ENCODE peak calls at places on chromosomes 11 and 22, in four cellular contexts. S is WTC11, U is HepG2, M is K562. A is an unnamed sample.

GRCh38 chr11:110376711-110377324 is 52.9 kb upstream of the FDX1 start:
- DNase-seq in S (peak; percentile 22), U (peak; percentile 91), M (peak; percentile 52), A (peak; percentile 78)

GRCh38 chr11:72010529-72011233 is 12.0 kb downstream of the IL18BP start:
- DNase-seq in S (no peak), U (no peak), M (no peak), A (no peak)

GRCh38 chr11:1127664-1128162 is 30.0 kb upstream of the MUC5AC start:
- DNase-seq in S (no peak), U (no peak), M (no peak), A (no peak)

GRCh38 chr11:106281455-106282173 is 204.2 kb downstream of the AASDHPPT start:
- DNase-seq in S (no peak), U (no peak), M (no peak), A (no peak)

GRCh38 chr22:28435271-28435825 is 244.3 kb downstream of the TTC28 start:
- DNase-seq in S (no peak), U (no peak), M (no peak), A (no peak)

GRCh38 chr11:26297179-26297970 is 34.6 kb upstream of the ANO3 start:
- DNase-seq in S (no peak), U (peak; percentile 58), M (peak; percentile 12), A (peak; percentile 35)

GRCh38 chr22:38872831-38873248 is 824 bp upstream of the CBX6 start:
- DNase-seq in S (peak; percentile 66), U (no peak), M (peak; percentile 53), A (peak; percentile 70)

GRCh38 chr11:10294289-10294953 is 402 bp upstream of the SBF2 start:
- DNase-seq in S (peak; percentile 44), U (no peak), M (no peak), A (peak; percentile 45)

GRCh38 chr22:39471421-39472141 is 14.8 kb downstream of the MGAT3 start:
- DNase-seq in S (no peak), U (no peak), M (peak; percentile 40), A (no peak)

GRCh38 chr11:72582206-72583176 is 91.7 kb downstream of the PDE2A start:
- DNase-seq in S (no peak), U (no peak), M (no peak), A (no peak)

GRCh38 chr11:122486793-122487495 is 168.6 kb upstream of the UBASH3B start:
- DNase-seq in S (peak; percentile 56), U (no peak), M (no peak), A (no peak)

GRCh38 chr11:3147257-3147619 is 17.9 kb downstream of the OSBPL5 start:
- DNase-seq in S (no peak), U (no peak), M (no peak), A (no peak)

GRCh38 chr11:45918331-45918941 is 759 bp upstream of the PEX16 start:
- DNase-seq in S (peak; percentile 80), U (peak; percentile 63), M (peak; percentile 91), A (peak; percentile 83)

GRCh38 chr11:115215694-115216615 is 288.3 kb downstream of the CADM1 start:
- DNase-seq in S (peak; percentile 25), U (peak; percentile 16), M (no peak), A (peak; percentile 45)

GRCh38 chr11:61652135-61652534 is 28.1 kb upstream of the DAGLA start:
- DNase-seq in S (no peak), U (no peak), M (no peak), A (no peak)

GRCh38 chr11:128927683-128928336 is 14.9 kb downstream of the TP53AIP1 start:
- DNase-seq in S (no peak), U (no peak), M (no peak), A (no peak)

GRCh38 chr11:112705148-112705547 is 256.1 kb upstream of the NCAM1 start:
- DNase-seq in S (no peak), U (no peak), M (no peak), A (no peak)

GRCh38 chr11:59787816-59788215 is 22.8 kb downstream of the MRPL16 start:
- DNase-seq in S (no peak), U (no peak), M (no peak), A (no peak)

GRCh38 chr22:44488354-44488753 is 9.7 kb downstream of the RTL6 start:
- DNase-seq in S (no peak), U (no peak), M (no peak), A (no peak)

GRCh38 chr11:10564030-10564429 is 4.4 kb downstream of the LYVE1 start:
- DNase-seq in S (no peak), U (no peak), M (no peak), A (no peak)

GRCh38 chr11:102886999-102887398 is 12.2 kb upstream of the MMP12 start:
- DNase-seq in S (no peak), U (no peak), M (no peak), A (no peak)

GRCh38 chr11:79092791-79093313 is 348.0 kb downstream of the TENM4 start:
- DNase-seq in S (no peak), U (no peak), M (no peak), A (no peak)

GRCh38 chr11:13287026-13287425 is 9.4 kb downstream of the BMAL1 start:
- DNase-seq in S (no peak), U (no peak), M (no peak), A (no peak)

GRCh38 chr22:37549704-37550059 is 10.6 kb upstream of the CDC42EP1 start:
- DNase-seq in S (no peak), U (no peak), M (no peak), A (no peak)

GRCh38 chr11:113628912-113629311 is 77.2 kb downstream of the TMPRSS5 start:
- DNase-seq in S (peak; percentile 54), U (no peak), M (no peak), A (no peak)

GRCh38 chr11:126279191-126279590 is 3.7 kb upstream of the TIRAP start:
- DNase-seq in S (no peak), U (no peak), M (no peak), A (no peak)

GRCh38 chr11:62770778-62771143 is 435 bp upstream of the TAF6L start:
- DNase-seq in S (no peak), U (peak; percentile 24), M (peak; percentile 10), A (no peak)

GRCh38 chr11:44780940-44781631 is 54.3 kb downstream of the TSPAN18 start:
- DNase-seq in S (no peak), U (no peak), M (peak; percentile 93), A (no peak)
- TF ChIP-seq SP1 in S (no peak), U (no peak), M (peak; percentile 28), A (no peak)

DNA sequence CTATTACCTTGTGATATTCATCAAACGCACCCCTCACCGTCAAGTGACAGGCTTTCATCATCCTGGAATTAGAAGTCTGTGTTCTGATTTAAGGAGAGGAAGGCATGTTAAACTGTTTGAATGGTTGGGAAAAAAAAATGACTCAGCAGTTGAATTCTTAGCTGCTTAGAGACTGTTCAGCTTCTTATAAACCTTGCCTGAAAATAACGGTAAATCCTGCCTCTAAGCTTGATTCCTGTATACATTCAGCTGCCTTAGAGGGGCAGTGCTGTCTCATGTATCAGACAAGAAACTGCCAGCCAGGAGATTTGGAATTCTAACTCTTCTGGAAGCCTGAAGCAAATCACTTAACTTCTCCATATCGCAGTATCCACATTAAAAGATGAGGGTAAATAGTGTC is 437.4 kb downstream of the JRKL start:
- DNase-seq in S (no peak), U (no peak), M (no peak), A (no peak)
- TF ChIP-seq ELF4 in S (no peak), U (no peak), M (no peak), A (no peak)

GRCh38 chr11:130322126-130322525 is 7.4 kb upstream of the ZBTB44 start:
- DNase-seq in S (no peak), U (no peak), M (no peak), A (no peak)

GRCh38 chr11:130328420-130328819 is 13.7 kb upstream of the ZBTB44 start:
- DNase-seq in S (no peak), U (no peak), M (no peak), A (no peak)

GRCh38 chr11:130325691-130326090 is 11.0 kb upstream of the ZBTB44 start:
- DNase-seq in S (no peak), U (no peak), M (no peak), A (no peak)

GRCh38 chr11:130327716-130328115 is 13.0 kb upstream of the ZBTB44 start:
- DNase-seq in S (no peak), U (no peak), M (no peak), A (no peak)

DNA sequence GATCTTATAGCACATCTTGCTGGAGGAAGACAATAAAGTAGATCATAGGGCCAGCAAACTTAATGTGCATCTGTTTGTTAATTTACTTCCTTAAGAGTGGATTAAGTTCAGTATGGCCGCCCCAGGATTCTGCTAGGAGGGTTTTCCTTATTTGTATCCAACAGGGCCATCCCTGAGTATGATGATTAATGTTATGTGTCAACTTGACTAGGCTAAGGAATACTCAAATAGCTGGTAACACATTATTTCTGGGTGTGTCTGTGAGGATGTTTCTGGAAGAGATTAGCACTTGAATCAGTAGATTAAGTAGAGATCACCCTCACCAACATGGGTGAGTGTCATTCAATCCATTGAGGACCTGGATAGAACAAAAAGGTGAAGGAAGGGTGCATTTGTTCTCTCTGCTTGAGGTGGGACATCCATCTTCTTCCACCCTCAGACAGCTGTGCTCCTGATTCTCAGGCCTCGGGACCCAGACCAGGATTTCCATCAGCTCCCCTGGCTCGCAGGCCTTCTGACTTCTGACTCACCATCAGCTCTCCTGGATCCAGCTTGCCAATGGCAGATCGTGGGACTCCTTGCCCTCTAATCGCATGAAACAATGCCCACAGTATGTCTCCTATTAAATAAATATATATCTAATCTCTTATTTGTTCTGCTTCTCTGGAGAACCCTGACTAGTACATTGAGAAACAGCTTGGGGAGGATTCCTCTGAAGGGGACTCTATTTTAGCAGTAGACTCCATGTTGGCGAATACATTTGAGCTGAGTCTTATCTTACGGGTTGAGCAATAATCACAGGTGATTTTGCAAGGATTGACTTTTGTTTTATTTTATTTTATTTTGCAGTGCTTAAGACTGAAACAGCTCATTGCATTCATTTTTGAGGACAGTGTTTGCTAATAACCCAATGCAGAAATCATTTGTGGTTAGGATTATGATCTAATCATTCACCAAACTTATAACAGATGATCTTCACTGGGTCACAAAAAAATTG is 9.0 kb upstream of the ZBTB44 start:
- DNase-seq in S (no peak), U (no peak), M (no peak), A (no peak)
- TF ChIP-seq SP1 in S (no peak), U (no peak), M (no peak), A (no peak)

DNA sequence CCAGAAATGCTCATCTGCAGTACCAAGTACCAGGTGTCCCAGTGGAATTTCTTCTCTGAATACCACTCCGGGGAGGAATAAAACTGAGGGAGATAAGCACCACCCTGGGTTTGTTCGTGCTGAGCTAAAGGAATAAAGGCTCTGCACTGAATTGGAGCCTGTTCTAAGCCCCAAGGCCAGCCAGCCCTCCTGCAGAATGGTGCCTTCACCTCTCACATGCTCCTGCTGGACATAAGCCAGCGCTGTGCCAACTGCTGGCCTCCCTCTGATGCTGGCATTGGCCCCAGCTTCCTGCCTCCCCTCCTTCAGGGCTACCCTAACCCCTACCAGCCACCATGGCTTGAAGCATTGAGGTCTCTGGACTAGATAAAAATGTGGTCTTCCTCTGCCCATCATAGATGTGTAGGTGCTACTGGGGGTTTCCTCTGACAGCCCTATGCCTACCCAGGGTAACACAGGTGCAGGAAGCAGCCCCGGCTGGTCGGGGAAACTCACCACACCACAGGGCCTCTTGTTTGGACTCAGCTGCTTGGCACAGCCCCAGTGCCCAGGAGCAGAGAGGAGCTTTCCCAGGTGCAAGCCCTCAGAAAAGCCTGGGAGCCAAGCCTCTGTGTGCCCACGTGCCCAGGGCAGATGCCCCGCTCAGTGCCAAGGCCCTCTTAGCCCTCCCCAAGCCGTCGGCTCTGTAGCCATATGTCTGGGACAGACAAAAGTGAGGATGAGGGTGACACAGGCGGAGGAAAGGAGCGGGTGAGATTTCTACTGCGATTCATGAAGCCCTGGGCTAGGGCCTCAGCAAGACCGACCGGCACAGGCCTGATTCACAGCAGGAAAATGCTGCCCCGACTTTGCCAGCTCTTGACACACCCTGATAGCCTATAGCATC is 34.1 kb upstream of the JAM3 start:
- DNase-seq in S (no peak), U (no peak), M (no peak), A (no peak)
- TF ChIP-seq ELF4 in S (no peak), U (no peak), M (no peak), A (no peak)

A was measured in HEK293T.